ENCODE peak calls at places on chromosomes 7 and 10, in nine cellular contexts. One of them, this sample, is unnamed.

GRCh38 chr7:28808786-28809533 is 149.2 kb downstream of the TRIL start:
- DNase-seq in renal cortical epithelial cell: no peak
- DNase-seq in gastrocnemius medialis: no peak
- DNase-seq in naive B cell: peak
- DNase-seq in PC-3: peak
- DNase-seq in naive thymus-derived CD8-positive, alpha-beta T cell: no peak
- DNase-seq in lower leg skin: no peak
- DNase-seq in stimulated activated CD4-positive, alpha-beta T cell treated with anti-CD3 and anti-CD28 coated beads, TNF-alpha, amount 100 ng/mL, for 1 hour: no peak
- DNase-seq in Ammon's horn: peak
- DNase-seq in this sample: no peak

GRCh38 chr7:101936612-101937231 is 119.3 kb downstream of the CUX1 start:
- DNase-seq in renal cortical epithelial cell: peak
- DNase-seq in gastrocnemius medialis: peak
- DNase-seq in naive B cell: no peak
- DNase-seq in PC-3: no peak
- DNase-seq in naive thymus-derived CD8-positive, alpha-beta T cell: no peak
- DNase-seq in lower leg skin: no peak
- DNase-seq in stimulated activated CD4-positive, alpha-beta T cell treated with anti-CD3 and anti-CD28 coated beads, TNF-alpha, amount 100 ng/mL, for 1 hour: no peak
- DNase-seq in Ammon's horn: no peak
- DNase-seq in this sample: no peak

GRCh38 chr10:16904049-16904448 is 86.8 kb upstream of the RSU1 start:
- DNase-seq in renal cortical epithelial cell: no peak
- DNase-seq in gastrocnemius medialis: no peak
- DNase-seq in naive B cell: no peak
- DNase-seq in PC-3: no peak
- DNase-seq in naive thymus-derived CD8-positive, alpha-beta T cell: no peak
- DNase-seq in lower leg skin: no peak
- DNase-seq in stimulated activated CD4-positive, alpha-beta T cell treated with anti-CD3 and anti-CD28 coated beads, TNF-alpha, amount 100 ng/mL, for 1 hour: no peak
- DNase-seq in Ammon's horn: no peak
- DNase-seq in this sample: no peak

GRCh38 chr7:96237040-96237439 is 84.9 kb downstream of the SLC25A13 start:
- DNase-seq in renal cortical epithelial cell: no peak
- DNase-seq in gastrocnemius medialis: no peak
- DNase-seq in naive B cell: no peak
- DNase-seq in PC-3: no peak
- DNase-seq in naive thymus-derived CD8-positive, alpha-beta T cell: no peak
- DNase-seq in lower leg skin: no peak
- DNase-seq in stimulated activated CD4-positive, alpha-beta T cell treated with anti-CD3 and anti-CD28 coated beads, TNF-alpha, amount 100 ng/mL, for 1 hour: no peak
- DNase-seq in Ammon's horn: no peak
- DNase-seq in this sample: no peak

GRCh38 chr7:81111781-81112540 is 193.1 kb upstream of the SEMA3C start:
- DNase-seq in renal cortical epithelial cell: no peak
- DNase-seq in gastrocnemius medialis: no peak
- DNase-seq in naive B cell: no peak
- DNase-seq in PC-3: no peak
- DNase-seq in naive thymus-derived CD8-positive, alpha-beta T cell: no peak
- DNase-seq in lower leg skin: no peak
- DNase-seq in stimulated activated CD4-positive, alpha-beta T cell treated with anti-CD3 and anti-CD28 coated beads, TNF-alpha, amount 100 ng/mL, for 1 hour: no peak
- DNase-seq in Ammon's horn: peak
- DNase-seq in this sample: no peak

GRCh38 chr7:20647908-20648776 is 32.7 kb downstream of the ABCB5 start:
- DNase-seq in renal cortical epithelial cell: peak
- DNase-seq in gastrocnemius medialis: no peak
- DNase-seq in naive B cell: no peak
- DNase-seq in PC-3: peak
- DNase-seq in naive thymus-derived CD8-positive, alpha-beta T cell: no peak
- DNase-seq in lower leg skin: no peak
- DNase-seq in stimulated activated CD4-positive, alpha-beta T cell treated with anti-CD3 and anti-CD28 coated beads, TNF-alpha, amount 100 ng/mL, for 1 hour: no peak
- DNase-seq in Ammon's horn: no peak
- DNase-seq in this sample: no peak

GRCh38 chr7:148912758-148913541 is 28.9 kb upstream of the EZH2 start:
- DNase-seq in renal cortical epithelial cell: no peak
- DNase-seq in gastrocnemius medialis: no peak
- DNase-seq in naive B cell: no peak
- DNase-seq in PC-3: peak
- DNase-seq in naive thymus-derived CD8-positive, alpha-beta T cell: no peak
- DNase-seq in lower leg skin: no peak
- DNase-seq in stimulated activated CD4-positive, alpha-beta T cell treated with anti-CD3 and anti-CD28 coated beads, TNF-alpha, amount 100 ng/mL, for 1 hour: no peak
- DNase-seq in Ammon's horn: no peak
- DNase-seq in this sample: peak

GRCh38 chr7:82056282-82056681 is 286.4 kb upstream of the HGF start:
- DNase-seq in renal cortical epithelial cell: no peak
- DNase-seq in gastrocnemius medialis: no peak
- DNase-seq in naive B cell: no peak
- DNase-seq in PC-3: no peak
- DNase-seq in naive thymus-derived CD8-positive, alpha-beta T cell: no peak
- DNase-seq in lower leg skin: no peak
- DNase-seq in stimulated activated CD4-positive, alpha-beta T cell treated with anti-CD3 and anti-CD28 coated beads, TNF-alpha, amount 100 ng/mL, for 1 hour: no peak
- DNase-seq in Ammon's horn: no peak
- DNase-seq in this sample: no peak

GRCh38 chr7:7051221-7051877 is 131.0 kb upstream of the C1GALT1 start:
- DNase-seq in renal cortical epithelial cell: peak
- DNase-seq in gastrocnemius medialis: no peak
- DNase-seq in naive B cell: peak
- DNase-seq in PC-3: no peak
- DNase-seq in naive thymus-derived CD8-positive, alpha-beta T cell: no peak
- DNase-seq in lower leg skin: peak
- DNase-seq in stimulated activated CD4-positive, alpha-beta T cell treated with anti-CD3 and anti-CD28 coated beads, TNF-alpha, amount 100 ng/mL, for 1 hour: no peak
- DNase-seq in Ammon's horn: peak
- DNase-seq in this sample: no peak

GRCh38 chr10:85557077-85557476 is 809.5 kb downstream of the GRID1 start:
- DNase-seq in renal cortical epithelial cell: peak
- DNase-seq in gastrocnemius medialis: no peak
- DNase-seq in naive B cell: no peak
- DNase-seq in PC-3: no peak
- DNase-seq in naive thymus-derived CD8-positive, alpha-beta T cell: no peak
- DNase-seq in lower leg skin: no peak
- DNase-seq in stimulated activated CD4-positive, alpha-beta T cell treated with anti-CD3 and anti-CD28 coated beads, TNF-alpha, amount 100 ng/mL, for 1 hour: no peak
- DNase-seq in Ammon's horn: no peak
- DNase-seq in this sample: no peak

GRCh38 chr10:116826803-116827202 is 22.5 kb upstream of the ENO4 start:
- DNase-seq in renal cortical epithelial cell: peak
- DNase-seq in gastrocnemius medialis: no peak
- DNase-seq in naive B cell: no peak
- DNase-seq in PC-3: no peak
- DNase-seq in naive thymus-derived CD8-positive, alpha-beta T cell: no peak
- DNase-seq in lower leg skin: no peak
- DNase-seq in stimulated activated CD4-positive, alpha-beta T cell treated with anti-CD3 and anti-CD28 coated beads, TNF-alpha, amount 100 ng/mL, for 1 hour: no peak
- DNase-seq in Ammon's horn: no peak
- DNase-seq in this sample: no peak

GRCh38 chr10:69810097-69810496 is 8.4 kb downstream of the COL13A1 start:
- DNase-seq in renal cortical epithelial cell: no peak
- DNase-seq in gastrocnemius medialis: no peak
- DNase-seq in naive B cell: no peak
- DNase-seq in PC-3: no peak
- DNase-seq in naive thymus-derived CD8-positive, alpha-beta T cell: no peak
- DNase-seq in lower leg skin: no peak
- DNase-seq in stimulated activated CD4-positive, alpha-beta T cell treated with anti-CD3 and anti-CD28 coated beads, TNF-alpha, amount 100 ng/mL, for 1 hour: no peak
- DNase-seq in Ammon's horn: no peak
- DNase-seq in this sample: no peak

GRCh38 chr7:143252002-143252401 is 11.2 kb upstream of the GSTK1 start:
- DNase-seq in renal cortical epithelial cell: no peak
- DNase-seq in gastrocnemius medialis: no peak
- DNase-seq in naive B cell: no peak
- DNase-seq in PC-3: no peak
- DNase-seq in naive thymus-derived CD8-positive, alpha-beta T cell: no peak
- DNase-seq in lower leg skin: no peak
- DNase-seq in stimulated activated CD4-positive, alpha-beta T cell treated with anti-CD3 and anti-CD28 coated beads, TNF-alpha, amount 100 ng/mL, for 1 hour: no peak
- DNase-seq in Ammon's horn: no peak
- DNase-seq in this sample: peak

GRCh38 chr7:39531818-39532217 is 34.4 kb upstream of the YAE1 start:
- DNase-seq in renal cortical epithelial cell: no peak
- DNase-seq in gastrocnemius medialis: no peak
- DNase-seq in naive B cell: no peak
- DNase-seq in PC-3: no peak
- DNase-seq in naive thymus-derived CD8-positive, alpha-beta T cell: no peak
- DNase-seq in lower leg skin: no peak
- DNase-seq in stimulated activated CD4-positive, alpha-beta T cell treated with anti-CD3 and anti-CD28 coated beads, TNF-alpha, amount 100 ng/mL, for 1 hour: no peak
- DNase-seq in Ammon's horn: no peak
- DNase-seq in this sample: no peak

GRCh38 chr10:114513397-114513796 is 109.1 kb upstream of the AFAP1L2 start:
- DNase-seq in renal cortical epithelial cell: peak
- DNase-seq in gastrocnemius medialis: no peak
- DNase-seq in naive B cell: no peak
- DNase-seq in PC-3: no peak
- DNase-seq in naive thymus-derived CD8-positive, alpha-beta T cell: no peak
- DNase-seq in lower leg skin: no peak
- DNase-seq in stimulated activated CD4-positive, alpha-beta T cell treated with anti-CD3 and anti-CD28 coated beads, TNF-alpha, amount 100 ng/mL, for 1 hour: no peak
- DNase-seq in Ammon's horn: no peak
- DNase-seq in this sample: no peak

GRCh38 chr7:131961281-131961680 is 404.9 kb upstream of the PODXL start:
- DNase-seq in renal cortical epithelial cell: no peak
- DNase-seq in gastrocnemius medialis: no peak
- DNase-seq in naive B cell: no peak
- DNase-seq in PC-3: peak
- DNase-seq in naive thymus-derived CD8-positive, alpha-beta T cell: no peak
- DNase-seq in lower leg skin: no peak
- DNase-seq in stimulated activated CD4-positive, alpha-beta T cell treated with anti-CD3 and anti-CD28 coated beads, TNF-alpha, amount 100 ng/mL, for 1 hour: no peak
- DNase-seq in Ammon's horn: no peak
- DNase-seq in this sample: no peak

GRCh38 chr7:43768894-43769272 is 10.4 kb downstream of the BLVRA start:
- DNase-seq in renal cortical epithelial cell: no peak
- DNase-seq in gastrocnemius medialis: no peak
- DNase-seq in naive B cell: no peak
- DNase-seq in PC-3: no peak
- DNase-seq in naive thymus-derived CD8-positive, alpha-beta T cell: no peak
- DNase-seq in lower leg skin: no peak
- DNase-seq in stimulated activated CD4-positive, alpha-beta T cell treated with anti-CD3 and anti-CD28 coated beads, TNF-alpha, amount 100 ng/mL, for 1 hour: no peak
- DNase-seq in Ammon's horn: no peak
- DNase-seq in this sample: no peak

GRCh38 chr10:43322769-43323168 is 48.7 kb upstream of the FXYD4 start:
- DNase-seq in renal cortical epithelial cell: peak
- DNase-seq in gastrocnemius medialis: peak
- DNase-seq in naive B cell: peak
- DNase-seq in PC-3: peak
- DNase-seq in naive thymus-derived CD8-positive, alpha-beta T cell: peak
- DNase-seq in lower leg skin: peak
- DNase-seq in stimulated activated CD4-positive, alpha-beta T cell treated with anti-CD3 and anti-CD28 coated beads, TNF-alpha, amount 100 ng/mL, for 1 hour: peak
- DNase-seq in Ammon's horn: peak
- DNase-seq in this sample: peak

GRCh38 chr10:25758041-25758457 is 176.0 kb upstream of the MYO3A start:
- DNase-seq in renal cortical epithelial cell: peak
- DNase-seq in gastrocnemius medialis: no peak
- DNase-seq in naive B cell: peak
- DNase-seq in PC-3: peak
- DNase-seq in naive thymus-derived CD8-positive, alpha-beta T cell: no peak
- DNase-seq in lower leg skin: no peak
- DNase-seq in stimulated activated CD4-positive, alpha-beta T cell treated with anti-CD3 and anti-CD28 coated beads, TNF-alpha, amount 100 ng/mL, for 1 hour: no peak
- DNase-seq in Ammon's horn: peak
- DNase-seq in this sample: no peak

GRCh38 chr7:82805527-82805960 is 357.1 kb downstream of the PCLO start:
- DNase-seq in renal cortical epithelial cell: peak
- DNase-seq in gastrocnemius medialis: no peak
- DNase-seq in naive B cell: no peak
- DNase-seq in PC-3: peak
- DNase-seq in naive thymus-derived CD8-positive, alpha-beta T cell: no peak
- DNase-seq in lower leg skin: no peak
- DNase-seq in stimulated activated CD4-positive, alpha-beta T cell treated with anti-CD3 and anti-CD28 coated beads, TNF-alpha, amount 100 ng/mL, for 1 hour: no peak
- DNase-seq in Ammon's horn: no peak
- DNase-seq in this sample: no peak

GRCh38 chr7:146764458-146764857 is 647.9 kb downstream of the CNTNAP2 start:
- DNase-seq in renal cortical epithelial cell: no peak
- DNase-seq in gastrocnemius medialis: no peak
- DNase-seq in naive B cell: no peak
- DNase-seq in PC-3: no peak
- DNase-seq in naive thymus-derived CD8-positive, alpha-beta T cell: no peak
- DNase-seq in lower leg skin: no peak
- DNase-seq in stimulated activated CD4-positive, alpha-beta T cell treated with anti-CD3 and anti-CD28 coated beads, TNF-alpha, amount 100 ng/mL, for 1 hour: no peak
- DNase-seq in Ammon's horn: no peak
- DNase-seq in this sample: no peak

GRCh38 chr10:129845081-129845823 is 118.8 kb downstream of the EBF3 start:
- DNase-seq in renal cortical epithelial cell: peak
- DNase-seq in gastrocnemius medialis: no peak
- DNase-seq in naive B cell: no peak
- DNase-seq in PC-3: no peak
- DNase-seq in naive thymus-derived CD8-positive, alpha-beta T cell: no peak
- DNase-seq in lower leg skin: no peak
- DNase-seq in stimulated activated CD4-positive, alpha-beta T cell treated with anti-CD3 and anti-CD28 coated beads, TNF-alpha, amount 100 ng/mL, for 1 hour: no peak
- DNase-seq in Ammon's horn: no peak
- DNase-seq in this sample: no peak

GRCh38 chr10:69101451-69102095 is 13.7 kb downstream of the SRGN start:
- DNase-seq in renal cortical epithelial cell: peak
- DNase-seq in gastrocnemius medialis: no peak
- DNase-seq in naive B cell: no peak
- DNase-seq in PC-3: peak
- DNase-seq in naive thymus-derived CD8-positive, alpha-beta T cell: no peak
- DNase-seq in lower leg skin: no peak
- DNase-seq in stimulated activated CD4-positive, alpha-beta T cell treated with anti-CD3 and anti-CD28 coated beads, TNF-alpha, amount 100 ng/mL, for 1 hour: no peak
- DNase-seq in Ammon's horn: no peak
- DNase-seq in this sample: no peak